ENCODE peak calls at places on chromosomes 7 and 10, in seven cellular contexts. H is left ventricle myocardium inferior, G is right atrium auricular region, U is neural progenitor cell, N is A549, X is right lobe of liver, M is cardiac muscle cell. D is an unnamed sample.

GRCh38 chr10:86708783-86709778 is 40.8 kb downstream of the LDB3 start:
- DNase-seq in H (no peak), G (no peak), U (no peak), N (no peak), X (no peak), M (no peak), D (peak; percentile 29)

GRCh38 chr7:79245623-79246249 is 207.7 kb downstream of the MAGI2 start:
- DNase-seq in H (no peak), G (no peak), U (peak; percentile 13), N (no peak), X (peak; percentile 19), M (no peak), D (no peak)

GRCh38 chr10:77315511-77316129 is 322.0 kb downstream of the KCNMA1 start:
- DNase-seq in H (no peak), G (no peak), U (no peak), N (no peak), X (no peak), M (no peak), D (no peak)

GRCh38 chr10:43166879-43167490 is 28.7 kb downstream of the CSGALNACT2 start:
- DNase-seq in H (no peak), G (no peak), U (no peak), N (no peak), X (no peak), M (no peak), D (no peak)

GRCh38 chr7:40597517-40597916 is 462.7 kb downstream of the SUGCT start:
- DNase-seq in H (no peak), G (no peak), U (no peak), N (no peak), X (no peak), M (no peak), D (no peak)

GRCh38 chr10:49359349-49360231 is 36.3 kb downstream of the DRGX start:
- DNase-seq in H (peak; percentile 38), G (no peak), U (no peak), N (no peak), X (no peak), M (peak; percentile 26), D (no peak)

GRCh38 chr7:117666019-117666418 is 186.2 kb downstream of the CFTR start:
- DNase-seq in H (no peak), G (no peak), U (no peak), N (peak; percentile 40), X (no peak), M (no peak), D (no peak)

GRCh38 chr10:119315128-119316001 is 108.0 kb downstream of the GRK5 start:
- DNase-seq in H (no peak), G (peak; percentile 90), U (peak; percentile 51), N (peak; percentile 95), X (no peak), M (no peak), D (no peak)

GRCh38 chr7:116403265-116403664 is 96.3 kb upstream of the CAV2 start:
- DNase-seq in H (no peak), G (no peak), U (no peak), N (no peak), X (no peak), M (no peak), D (no peak)

GRCh38 chr10:96642973-96643372 is 56.2 kb upstream of the TM9SF3 start:
- DNase-seq in H (peak; percentile 69), G (peak; percentile 70), U (peak; percentile 75), N (no peak), X (peak; percentile 84), M (peak; percentile 76), D (no peak)

GRCh38 chr7:87231715-87232114 is 12.2 kb upstream of the TMEM243 start:
- DNase-seq in H (no peak), G (no peak), U (no peak), N (no peak), X (no peak), M (no peak), D (no peak)

GRCh38 chr10:103666751-103667150 is 173.2 kb downstream of the NEURL1 start:
- DNase-seq in H (no peak), G (no peak), U (no peak), N (no peak), X (no peak), M (no peak), D (no peak)

GRCh38 chr10:103669243-103669929 is 175.9 kb downstream of the NEURL1 start:
- DNase-seq in H (no peak), G (no peak), U (no peak), N (no peak), X (no peak), M (no peak), D (no peak)

GRCh38 chr10:103669944-103670343 is 176.4 kb downstream of the NEURL1 start:
- DNase-seq in H (no peak), G (no peak), U (no peak), N (no peak), X (no peak), M (no peak), D (no peak)

GRCh38 chr10:103667390-103667789 is 173.9 kb downstream of the NEURL1 start:
- DNase-seq in H (no peak), G (no peak), U (peak; percentile 39), N (no peak), X (no peak), M (no peak), D (no peak)

GRCh38 chr10:103668351-103669242 is 175.1 kb downstream of the NEURL1 start:
- DNase-seq in H (peak; percentile 82), G (peak; percentile 88), U (peak; percentile 45), N (no peak), X (peak; percentile 55), M (no peak), D (no peak)
- H3K4me3 ChIP-seq in H (peak overlapping the region; percentile 46), G (peak overlapping the region; percentile 24), U (no peak overlapping the region), N (no peak overlapping the region), X (no peak overlapping the region), M (no peak overlapping the region), D (no peak overlapping the region)

GRCh38 chr7:5396542-5396941 is 27.1 kb downstream of the TNRC18 start:
- DNase-seq in H (no peak), G (no peak), U (no peak), N (peak; percentile 85), X (peak; percentile 64), M (no peak), D (no peak)
- TF ChIP-seq CTCF in H (peak; percentile 26), G (peak; percentile 50), U (no peak), N (peak; percentile 60), X (peak; percentile 12), M (no peak), D (peak; percentile 62)

GRCh38 chr10:79052311-79053080 is 16.3 kb upstream of the ZMIZ1 start:
- DNase-seq in H (peak; percentile 4), G (no peak), U (peak; percentile 80), N (peak; percentile 60), X (peak; percentile 15), M (peak; percentile 57), D (peak; percentile 46)
- H3K27ac ChIP-seq in H (no peak overlapping the region), G (no peak overlapping the region), U (no peak overlapping the region), N (no peak overlapping the region), X (no peak overlapping the region), M (no peak overlapping the region), D (peak overlapping the region; percentile 53)

GRCh38 chr7:128403676-128404075 is 6.1 kb downstream of the IMPDH1 start:
- DNase-seq in H (no peak), G (no peak), U (no peak), N (no peak), X (no peak), M (no peak), D (no peak)
- H3K4me3 ChIP-seq in H (peak overlapping the region; percentile 95), G (no peak overlapping the region), U (no peak overlapping the region), N (no peak overlapping the region), X (no peak overlapping the region), M (no peak overlapping the region), D (no peak overlapping the region)

DNA sequence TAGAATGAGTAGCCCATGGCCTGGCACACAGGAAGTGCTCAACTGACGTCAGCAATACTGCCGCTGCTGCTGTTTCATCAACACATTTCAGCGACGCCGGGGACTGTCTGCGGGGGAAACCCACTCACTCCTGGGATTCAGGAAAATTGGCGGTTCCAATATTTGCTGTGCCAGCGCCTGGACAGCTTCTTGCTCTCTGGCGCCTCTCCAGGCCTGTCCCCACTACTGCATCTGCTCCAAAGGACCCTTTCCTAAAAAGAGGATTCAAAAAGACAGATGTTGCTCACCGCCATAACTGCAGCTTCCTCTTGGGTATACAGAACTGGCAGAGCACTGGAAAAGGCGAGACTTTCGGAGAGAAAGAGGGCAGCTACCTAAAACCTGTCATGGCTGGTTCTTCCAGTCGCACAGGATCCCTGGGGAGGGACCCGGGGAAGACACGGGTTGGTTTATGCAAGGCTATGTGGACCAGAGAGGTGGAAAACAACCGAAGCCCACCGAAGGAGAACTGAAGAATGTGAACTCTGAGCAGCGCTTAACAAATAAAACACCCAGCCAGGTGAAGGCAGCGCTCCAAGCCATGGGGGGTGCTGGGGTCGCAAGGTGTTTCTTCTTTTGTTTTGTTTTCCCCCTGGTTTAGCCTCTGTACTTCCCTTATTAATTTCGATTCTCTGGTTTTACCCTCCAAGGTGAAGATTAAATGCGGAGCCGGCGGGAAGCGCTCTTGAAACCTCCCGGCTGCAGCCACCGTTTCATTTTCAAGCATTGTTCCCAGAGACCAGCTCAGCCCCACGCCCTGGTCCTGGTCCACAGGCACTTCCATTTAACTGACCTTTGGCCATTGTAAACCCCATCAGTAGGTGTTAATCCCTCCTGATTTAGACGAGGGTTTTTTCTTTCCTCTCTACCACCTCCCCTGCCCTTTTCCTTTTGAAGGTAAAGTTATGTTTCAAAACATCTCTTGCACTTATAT is 39.5 kb upstream of the ENO4 start:
- DNase-seq in H (peak; percentile 23), G (no peak), U (peak; percentile 62), N (peak; percentile 44), X (no peak), M (peak; percentile 42), D (no peak)
- TF ChIP-seq CTCF in H (peak; percentile 57), G (peak; percentile 55), U (peak; percentile 68), N (peak; percentile 44), X (peak; percentile 23), M (peak; percentile 49), D (peak; percentile 33)

GRCh38 chr7:108254259-108254658 is 124.1 kb upstream of the LAMB4 start:
- DNase-seq in H (no peak), G (no peak), U (no peak), N (no peak), X (no peak), M (no peak), D (no peak)
- H3K27ac ChIP-seq in H (no peak overlapping the region), G (no peak overlapping the region), U (no peak overlapping the region), N (peak overlapping the region; percentile 97), X (no peak overlapping the region), M (no peak overlapping the region), D (no peak overlapping the region)

GRCh38 chr10:72274730-72275350 is 1.1 kb downstream of the DDIT4 start:
- DNase-seq in H (peak; percentile 72), G (peak; percentile 79), U (peak; percentile 68), N (peak; percentile 67), X (peak; percentile 81), M (peak; percentile 56), D (no peak)

GRCh38 chr10:72277340-72277995 is 3.7 kb downstream of the DDIT4 start:
- DNase-seq in H (no peak), G (no peak), U (no peak), N (no peak), X (no peak), M (no peak), D (no peak)

GRCh38 chr10:72275351-72276012 is 1.8 kb downstream of the DDIT4 start:
- DNase-seq in H (no peak), G (no peak), U (no peak), N (no peak), X (peak; percentile 46), M (no peak), D (no peak)

GRCh38 chr10:72276421-72277339 is 3.0 kb downstream of the DDIT4 start:
- DNase-seq in H (no peak), G (peak; percentile 68), U (no peak), N (no peak), X (peak; percentile 31), M (no peak), D (peak; percentile 88)

GRCh38 chr10:72276013-72276387 is 2.3 kb downstream of the DDIT4 start:
- DNase-seq in H (no peak), G (no peak), U (no peak), N (no peak), X (peak; percentile 86), M (no peak), D (peak; percentile 86)
- H3K4me3 ChIP-seq in H (peak overlapping the region; percentile 84), G (peak overlapping the region; percentile 89), U (peak overlapping the region; percentile 96), N (peak overlapping the region; percentile 84), X (peak overlapping the region; percentile 93), M (peak overlapping the region; percentile 93), D (peak overlapping the region; percentile 80)